ENCODE peak calls at places on chromosomes 11 and 22, in six cellular contexts. E is Panc1, N is heart left ventricle, F is A549, V is tibial artery, I is neuronal stem cell. Z is an unnamed sample.

GRCh38 chr11:97364047-97364446 is 974.2 kb downstream of the JRKL start:
- DNase-seq in E (no peak), N (no peak), F (no peak), V (no peak), I (no peak), Z (no peak)

GRCh38 chr22:24930678-24931077 is 15.8 kb downstream of the LHFPL7 start:
- DNase-seq in E (no peak), N (no peak), F (no peak), V (no peak), I (no peak), Z (no peak)

GRCh38 chr11:124625504-124626168 is 3.0 kb downstream of the TBRG1 start:
- DNase-seq in E (no peak), N (no peak), F (no peak), V (no peak), I (no peak), Z (no peak)

GRCh38 chr11:17408641-17409040 is 20.2 kb upstream of the KCNJ11 start:
- DNase-seq in E (no peak), N (no peak), F (no peak), V (no peak), I (no peak), Z (no peak)

GRCh38 chr22:22487869-22488597 is 20.5 kb downstream of the ZNF280B start:
- DNase-seq in E (no peak), N (no peak), F (no peak), V (no peak), I (no peak), Z (peak; percentile 84)

GRCh38 chr11:84780689-84781293 is 846.4 kb downstream of the DLG2 start:
- DNase-seq in E (peak; percentile 5), N (no peak), F (peak; percentile 30), V (no peak), I (peak; percentile 17), Z (no peak)

GRCh38 chr11:64770120-64770519 is 8.2 kb downstream of the SF1 start:
- DNase-seq in E (no peak), N (no peak), F (no peak), V (no peak), I (no peak), Z (no peak)

GRCh38 chr22:48939441-48940265 is 888.0 kb downstream of the BRD1 start:
- DNase-seq in E (no peak), N (no peak), F (no peak), V (peak; percentile 31), I (no peak), Z (no peak)

GRCh38 chr11:46889251-46889650 is 29.1 kb downstream of the LRP4 start:
- DNase-seq in E (no peak), N (no peak), F (no peak), V (no peak), I (no peak), Z (no peak)

GRCh38 chr11:56910785-56911184 is 77.9 kb upstream of the OR5AK2 start:
- DNase-seq in E (no peak), N (no peak), F (peak; percentile 78), V (no peak), I (no peak), Z (peak; percentile 6)

GRCh38 chr11:80155412-80156017 is 714.7 kb upstream of the TENM4 start:
- DNase-seq in E (peak; percentile 17), N (no peak), F (peak; percentile 22), V (no peak), I (peak; percentile 12), Z (peak; percentile 16)

GRCh38 chr11:130999992-131000770 is 83.9 kb upstream of the SNX19 start:
- DNase-seq in E (peak; percentile 87), N (no peak), F (peak; percentile 87), V (no peak), I (no peak), Z (no peak)

GRCh38 chr22:46336119-46337078 is 885 bp downstream of the TRMU start:
- DNase-seq in E (no peak), N (no peak), F (no peak), V (no peak), I (peak; percentile 4), Z (peak; percentile 39)

GRCh38 chr11:27281740-27282139 is 81.3 kb downstream of the CCDC34 start:
- DNase-seq in E (no peak), N (no peak), F (peak; percentile 51), V (no peak), I (no peak), Z (peak; percentile 18)

GRCh38 chr11:6497069-6497839 is at the start of gene DNHD1:
- DNase-seq in E (no peak), N (no peak), F (no peak), V (no peak), I (no peak), Z (no peak)

GRCh38 chr22:33000342-33001280 is 57.6 kb downstream of the SYN3 start:
- DNase-seq in E (peak; percentile 7), N (peak; percentile 53), F (peak; percentile 14), V (no peak), I (peak; percentile 67), Z (peak; percentile 76)

GRCh38 chr22:49971232-49972162 is 10.9 kb downstream of the PIM3 start:
- DNase-seq in E (no peak), N (peak; percentile 77), F (peak; percentile 84), V (peak; percentile 92), I (no peak), Z (no peak)

GRCh38 chr22:44426981-44427380 is 71.1 kb downstream of the RTL6 start:
- DNase-seq in E (no peak), N (no peak), F (no peak), V (no peak), I (no peak), Z (no peak)

GRCh38 chr11:69030324-69030723 is 17.3 kb upstream of the MRGPRF start:
- DNase-seq in E (no peak), N (no peak), F (no peak), V (no peak), I (no peak), Z (no peak)

GRCh38 chr11:40787243-40787642 is 672.2 kb downstream of the LRRC4C start:
- DNase-seq in E (no peak), N (no peak), F (no peak), V (no peak), I (no peak), Z (no peak)

GRCh38 chr22:36212896-36213295 is 11.3 kb upstream of the APOL4 start:
- DNase-seq in E (no peak), N (no peak), F (no peak), V (no peak), I (no peak), Z (no peak)

GRCh38 chr11:130478204-130478701 is 29.8 kb downstream of the ADAMTS15 start:
- DNase-seq in E (peak; percentile 25), N (peak; percentile 82), F (peak; percentile 49), V (peak; percentile 91), I (no peak), Z (peak; percentile 80)

GRCh38 chr11:64094463-64095223 is 58.9 kb downstream of the FLRT1 start:
- DNase-seq in E (peak; percentile 32), N (no peak), F (peak; percentile 84), V (no peak), I (peak; percentile 36), Z (peak; percentile 92)

GRCh38 chr11:116955548-116955947 is 118.1 kb upstream of the APOA1 start:
- DNase-seq in E (no peak), N (no peak), F (no peak), V (no peak), I (no peak), Z (no peak)

GRCh38 chr11:116960916-116961315 is 123.5 kb upstream of the APOA1 start:
- DNase-seq in E (no peak), N (no peak), F (no peak), V (no peak), I (no peak), Z (peak; percentile 8)

GRCh38 chr11:116955949-116956348 is 118.5 kb upstream of the APOA1 start:
- DNase-seq in E (no peak), N (peak; percentile 26), F (no peak), V (no peak), I (no peak), Z (no peak)

GRCh38 chr11:116962108-116962507 is 124.7 kb upstream of the APOA1 start:
- DNase-seq in E (no peak), N (no peak), F (no peak), V (no peak), I (no peak), Z (no peak)

DNA sequence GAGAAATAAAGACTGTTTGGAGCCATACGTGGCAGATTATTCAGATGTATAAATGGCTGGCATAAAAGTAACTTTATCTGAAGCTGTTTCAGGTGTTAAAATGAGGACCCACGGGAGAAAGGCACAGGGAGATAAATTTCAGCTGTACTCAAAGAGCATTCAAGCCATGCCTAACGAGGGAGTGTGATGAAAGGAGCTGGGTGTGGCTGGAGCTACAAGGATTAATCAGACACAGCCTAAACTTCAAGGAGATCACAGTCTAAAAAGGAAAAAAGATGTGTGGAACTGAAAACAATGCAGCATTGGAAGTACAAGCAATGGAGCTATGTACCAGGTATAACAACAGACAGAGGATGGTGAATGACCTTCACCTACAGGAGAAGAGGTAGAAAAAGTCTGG is 120.8 kb upstream of the APOA1 start:
- DNase-seq in E (no peak), N (no peak), F (no peak), V (no peak), I (no peak), Z (no peak)
- H3K4me1 ChIP-seq in E (peaks cover 17% of the 10 kb centered on the region), N (peaks cover 62% of the 10 kb centered on the region), F (peaks cover 19% of the 10 kb centered on the region), V (no peaks in the 10 kb centered on the region), I (peaks cover 10% of the 10 kb centered on the region), Z (peaks cover 7% of the 10 kb centered on the region)

GRCh38 chr22:20774882-20775281 is 969 bp downstream of the SERPIND1 start:
- DNase-seq in E (no peak), N (no peak), F (no peak), V (no peak), I (no peak), Z (no peak)

GRCh38 chr22:20777420-20778177 is 3.7 kb downstream of the SERPIND1 start:
- DNase-seq in E (no peak), N (no peak), F (peak; percentile 85), V (peak; percentile 32), I (no peak), Z (no peak)

GRCh38 chr22:20775342-20775895 is 1.5 kb downstream of the SERPIND1 start:
- DNase-seq in E (no peak), N (no peak), F (no peak), V (peak; percentile 1), I (no peak), Z (no peak)

GRCh38 chr22:20779014-20779812 is 5.3 kb downstream of the SERPIND1 start:
- DNase-seq in E (no peak), N (no peak), F (no peak), V (peak; percentile 31), I (no peak), Z (no peak)

GRCh38 chr22:20776624-20777405 is 2.9 kb downstream of the SERPIND1 start:
- DNase-seq in E (no peak), N (no peak), F (no peak), V (peak; percentile 19), I (no peak), Z (no peak)
- H3K4me3 ChIP-seq in E (no peak overlapping the region), N (no peak overlapping the region), F (no peak overlapping the region), V (no peak overlapping the region), I (no peak overlapping the region), Z (no peak overlapping the region)

GRCh38 chr11:35523861-35524260 is 1.6 kb downstream of the PAMR1 start:
- DNase-seq in E (no peak), N (no peak), F (no peak), V (no peak), I (no peak), Z (no peak)
- H3K27ac ChIP-seq in E (no peak overlapping the region), N (no peak overlapping the region), F (no peak overlapping the region), V (no peak overlapping the region), I (no peak overlapping the region), Z (no peak overlapping the region)

DNA sequence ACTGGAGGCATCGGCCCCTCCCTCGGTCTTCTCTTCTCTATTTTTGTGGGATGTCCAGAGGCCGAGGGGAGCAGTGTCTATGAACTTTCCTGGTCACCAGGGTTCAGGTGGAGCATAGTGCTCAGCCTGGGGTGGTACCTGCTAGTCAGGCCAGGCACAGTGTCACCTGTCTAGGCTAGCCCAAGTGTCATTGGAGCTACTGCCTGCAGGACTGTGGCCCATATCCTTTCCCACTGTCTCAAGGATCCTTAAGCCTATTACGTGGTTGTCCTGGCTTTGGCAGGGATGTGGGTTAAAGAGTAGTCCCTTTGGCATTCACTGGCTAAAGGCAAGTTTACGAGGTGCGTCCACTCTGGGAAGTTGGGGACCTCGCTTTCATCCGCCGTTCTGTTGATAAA is 9.3 kb downstream of the RBM14 start:
- DNase-seq in E (no peak), N (no peak), F (no peak), V (no peak), I (no peak), Z (no peak)
- H3K4me1 ChIP-seq in E (peaks cover 11% of the 10 kb centered on the region), N (peaks cover 51% of the 10 kb centered on the region), F (peaks cover 13% of the 10 kb centered on the region), V (no peaks in the 10 kb centered on the region), I (no peaks in the 10 kb centered on the region), Z (no peaks in the 10 kb centered on the region)

Z was measured in SJCRH30.